ENCODE peak calls at places on chromosomes 2 and 18, in six cellular contexts. U is OCI-LY7; S is RWPE1; H is H54; J is CD4-positive, alpha-beta T cell; M is left ventricle myocardium inferior. X is an unnamed sample.

GRCh38 chr2:38108907-38109731 is 33.2 kb upstream of the CYP1B1 start:
- DNase-seq in U (no peak), H (no peak), S (no peak), M (no peak), J (no peak), X (no peak)

GRCh38 chr18:23935804-23936203 is 78.8 kb upstream of the TTC39C start:
- DNase-seq in H (no peak), U (peak; percentile 35), S (no peak), J (no peak), M (no peak), X (no peak)

GRCh38 chr2:68829764-68830163 is 41.4 kb downstream of the BMP10 start:
- DNase-seq in U (no peak), J (no peak), M (no peak), H (no peak), S (no peak), X (no peak)

GRCh38 chr2:32711219-32711618 is 83.4 kb downstream of the TTC27 start:
- DNase-seq in M (no peak), H (no peak), U (no peak), S (peak; percentile 41), J (no peak), X (no peak)

GRCh38 chr2:208306291-208306690 is 40.2 kb downstream of the PIKFYVE start:
- DNase-seq in M (no peak), J (no peak), U (no peak), S (no peak), H (no peak), X (no peak)

GRCh38 chr2:106038598-106039375 is 155.3 kb downstream of the UXS1 start:
- DNase-seq in M (no peak), H (no peak), U (no peak), J (no peak), S (no peak), X (no peak)

GRCh38 chr2:23925702-23926288 is 1.1 kb downstream of the ATAD2B start:
- DNase-seq in M (peak; percentile 25), H (peak; percentile 40), S (peak; percentile 37), U (peak; percentile 86), J (peak; percentile 35), X (peak; percentile 20)

GRCh38 chr18:66048404-66048803 is 297.6 kb downstream of the CDH7 start:
- DNase-seq in H (no peak), U (no peak), M (no peak), S (no peak), J (no peak), X (no peak)

GRCh38 chr2:100321181-100321880 is 970 bp downstream of the LONRF2 start:
- DNase-seq in J (no peak), U (no peak), M (peak; percentile 25), S (no peak), H (peak; percentile 45), X (peak; percentile 67)

GRCh38 chr2:235500761-235501662 is 7.2 kb downstream of the AGAP1 start:
- DNase-seq in J (no peak), H (peak; percentile 88), S (peak; percentile 71), M (no peak), U (no peak), X (peak; percentile 49)

GRCh38 chr18:13159579-13159978 is 59.0 kb upstream of the LDLRAD4 start:
- DNase-seq in U (peak; percentile 74), H (peak; percentile 38), M (no peak), J (peak; percentile 14), S (peak; percentile 63), X (peak; percentile 54)

GRCh38 chr18:36697905-36698304 is 130.9 kb downstream of the TPGS2 start:
- DNase-seq in S (peak; percentile 52), M (no peak), U (no peak), J (no peak), H (peak; percentile 38), X (no peak)

GRCh38 chr18:74692367-74693013 is 94.8 kb downstream of the ZNF407 start:
- DNase-seq in J (no peak), M (no peak), U (no peak), S (no peak), H (no peak), X (no peak)

GRCh38 chr18:13339653-13340052 is 121.1 kb downstream of the LDLRAD4 start:
- DNase-seq in M (no peak), J (no peak), S (no peak), H (no peak), U (no peak), X (no peak)

GRCh38 chr2:10440736-10441135 is 7.4 kb downstream of the ODC1 start:
- DNase-seq in U (no peak), M (no peak), S (no peak), H (no peak), J (no peak), X (no peak)

GRCh38 chr2:8049111-8049720 is 632.6 kb upstream of the ID2 start:
- DNase-seq in S (no peak), U (no peak), M (no peak), J (no peak), H (no peak), X (no peak)

GRCh38 chr2:127650041-127650784 is 4.3 kb downstream of the GPR17 start:
- DNase-seq in H (no peak), U (no peak), M (peak; percentile 16), S (no peak), J (no peak), X (no peak)

GRCh38 chr18:73895701-73896100 is 251.9 kb downstream of the FBXO15 start:
- DNase-seq in U (no peak), S (peak; percentile 13), H (no peak), J (no peak), M (no peak), X (no peak)

GRCh38 chr18:31273812-31274527 is 44.0 kb upstream of the DSG1 start:
- DNase-seq in S (no peak), U (no peak), M (no peak), H (no peak), J (no peak), X (no peak)

GRCh38 chr2:203412555-203413331 is 84.5 kb downstream of the ABI2 start:
- DNase-seq in U (no peak), S (no peak), J (no peak), H (no peak), M (peak; percentile 31), X (no peak)

GRCh38 chr18:78699516-78699915 is 280.1 kb upstream of the SALL3 start:
- DNase-seq in S (no peak), H (no peak), U (no peak), M (no peak), J (no peak), X (no peak)

GRCh38 chr2:112941753-112942653 is 31.0 kb downstream of the IL37 start:
- DNase-seq in S (peak; percentile 63), U (peak; percentile 68), H (peak; percentile 51), J (peak; percentile 9), M (peak; percentile 47), X (peak; percentile 81)

GRCh38 chr2:213213186-213213585 is 61.8 kb upstream of the IKZF2 start:
- DNase-seq in H (no peak), S (no peak), M (no peak), J (no peak), U (no peak), X (no peak)

X was measured in NT2/D1.